ENCODE peak calls at places on chromosomes 2 and 18, in six cellular contexts. Z is Peyer's patch; K is cardiac muscle cell; L is IMR-90; M is heart left ventricle; E is CD8-positive, alpha-beta T cell. P is an unnamed sample. For H3K9me3, the result is how much of the 10 kb centered on the place peaks cover.

GRCh38 chr2:660477-661214 is 16.6 kb downstream of the TMEM18 start:
- DNase-seq in Z (no peak), K (peak), L (no peak), M (no peak), E (no peak), P (no peak)

GRCh38 chr2:11749646-11750349 is 3.4 kb downstream of the LPIN1 start:
- DNase-seq in Z (peak), K (no peak), L (peak), M (no peak), E (no peak), P (no peak)

GRCh38 chr18:48605408-48605845 is 66.6 kb downstream of the CTIF start:
- DNase-seq in Z (no peak), K (peak), L (peak), M (no peak), E (no peak), P (no peak)

GRCh38 chr2:47510745-47511144 is 107.8 kb downstream of the MSH2 start:
- DNase-seq in Z (no peak), K (no peak), L (no peak), M (no peak), E (no peak), P (no peak)

GRCh38 chr2:229731916-229732315 is 17.6 kb upstream of the DNER start:
- DNase-seq in Z (no peak), K (no peak), L (peak), M (no peak), E (no peak), P (no peak)

GRCh38 chr18:56257215-56257614 is 381.2 kb downstream of the TXNL1 start:
- DNase-seq in Z (no peak), K (no peak), L (peak), M (no peak), E (no peak), P (no peak)

GRCh38 chr2:36482576-36483214 is 115.3 kb downstream of the FEZ2 start:
- DNase-seq in Z (no peak), K (peak), L (peak), M (no peak), E (no peak), P (no peak)

GRCh38 chr2:196234672-196235071 is 63.3 kb upstream of the STK17B start:
- DNase-seq in Z (no peak), K (no peak), L (peak), M (no peak), E (peak), P (no peak)

GRCh38 chr2:46848446-46848845 is 67.2 kb downstream of the MCFD2 start:
- DNase-seq in Z (no peak), K (no peak), L (no peak), M (no peak), E (no peak), P (no peak)

GRCh38 chr2:72755647-72756423 is 70.0 kb downstream of the EXOC6B start:
- DNase-seq in Z (no peak), K (peak), L (peak), M (no peak), E (no peak), P (no peak)

GRCh38 chr2:131115752-131116151 is 10.6 kb downstream of the PLEKHB2 start:
- DNase-seq in Z (no peak), K (no peak), L (no peak), M (no peak), E (no peak), P (no peak)

GRCh38 chr2:141439524-141439923 is 691.3 kb downstream of the LRP1B start:
- DNase-seq in Z (no peak), K (no peak), L (no peak), M (no peak), E (no peak), P (no peak)

GRCh38 chr2:106091219-106091618 is 102.9 kb downstream of the UXS1 start:
- DNase-seq in Z (no peak), K (no peak), L (no peak), M (no peak), E (no peak), P (no peak)

GRCh38 chr18:36315736-36316135 is 18.2 kb downstream of the FHOD3 start:
- DNase-seq in Z (no peak), K (no peak), L (peak), M (no peak), E (no peak), P (no peak)

GRCh38 chr2:113341191-113341590 is 62.5 kb upstream of the PAX8 start:
- DNase-seq in Z (no peak), K (no peak), L (no peak), M (no peak), E (no peak), P (no peak)

GRCh38 chr18:79405781-79406575 is 10.2 kb downstream of the NFATC1 start:
- DNase-seq in Z (peak), K (no peak), L (no peak), M (peak), E (peak), P (peak)

GRCh38 chr2:14633031-14633430 is 514 bp downstream of the LRATD1 start:
- DNase-seq in Z (peak), K (no peak), L (no peak), M (no peak), E (no peak), P (no peak)

GRCh38 chr2:79393806-79394484 is 118.9 kb upstream of the CTNNA2 start:
- DNase-seq in Z (no peak), K (peak), L (no peak), M (peak), E (no peak), P (no peak)

GRCh38 chr18:49813071-49813320 is 337 bp downstream of the ACAA2 start:
- DNase-seq in Z (peak), K (peak), L (peak), M (peak), E (no peak), P (no peak)

GRCh38 chr2:109368798-109369197 is 239.8 kb downstream of the SH3RF3 start:
- DNase-seq in Z (peak), K (no peak), L (no peak), M (peak), E (no peak), P (no peak)
- H3K9me3 ChIP-seq in Z (under half), K (under half), L (under half), M (under half), E (under half), P (under half)

GRCh38 chr18:64332851-64333250 is 184.0 kb upstream of the LINC00305 start:
- DNase-seq in Z (no peak), K (peak), L (no peak), M (no peak), E (no peak), P (no peak)
- H3K9me3 ChIP-seq in Z (under half), K (under half), L (under half), M (under half), E (under half), P (under half)

DNA sequence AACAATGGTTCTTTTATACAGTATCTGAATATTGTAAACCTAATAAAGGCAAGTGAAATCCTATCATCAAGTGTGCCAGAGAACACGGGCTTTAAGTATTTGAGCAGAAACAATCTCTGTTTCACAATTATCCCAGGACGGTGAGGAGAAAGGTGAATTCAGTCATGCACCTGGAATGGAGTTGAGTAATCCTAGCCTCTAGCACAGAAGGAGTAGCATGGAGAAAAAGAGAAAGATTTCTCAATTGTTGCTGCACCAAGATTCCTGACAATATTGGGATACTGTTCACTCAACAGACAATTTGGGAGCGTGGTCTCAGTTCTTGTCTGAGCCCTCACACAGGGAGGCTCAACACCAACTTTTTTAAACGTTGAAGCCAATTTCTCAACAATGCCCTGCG is 510.6 kb downstream of the SOX11 start:
- DNase-seq in Z (no peak), K (no peak), L (no peak), M (no peak), E (no peak), P (no peak)
- H3K9me3 ChIP-seq in Z (under half), K (under half), L (under half), M (under half), E (under half), P (under half)

DNA sequence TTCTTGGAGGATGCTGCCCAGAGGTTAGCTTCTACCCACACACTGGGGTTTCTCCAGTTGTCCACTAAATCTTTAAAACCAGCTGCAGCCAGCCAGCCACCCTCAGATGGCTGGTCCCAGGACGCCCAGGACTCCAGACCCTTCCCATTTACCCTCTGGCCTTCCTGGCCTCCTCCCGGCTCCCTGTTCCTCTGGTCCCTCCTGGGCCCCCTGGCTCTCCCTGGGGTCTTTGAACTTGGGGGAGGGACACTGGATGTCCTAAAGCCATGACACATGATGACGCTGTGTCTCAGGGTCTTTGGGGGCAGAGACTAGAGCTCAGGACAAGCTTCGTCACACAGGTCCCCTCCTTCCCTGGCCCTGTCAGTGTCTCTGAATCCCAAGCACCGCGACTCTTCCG is 201.1 kb upstream of the HDAC4 start:
- DNase-seq in Z (peak), K (no peak), L (no peak), M (no peak), E (no peak), P (no peak)
- H3K9me3 ChIP-seq in Z (under half), K (under half), L (under half), M (under half), E (under half), P (under half)

DNA sequence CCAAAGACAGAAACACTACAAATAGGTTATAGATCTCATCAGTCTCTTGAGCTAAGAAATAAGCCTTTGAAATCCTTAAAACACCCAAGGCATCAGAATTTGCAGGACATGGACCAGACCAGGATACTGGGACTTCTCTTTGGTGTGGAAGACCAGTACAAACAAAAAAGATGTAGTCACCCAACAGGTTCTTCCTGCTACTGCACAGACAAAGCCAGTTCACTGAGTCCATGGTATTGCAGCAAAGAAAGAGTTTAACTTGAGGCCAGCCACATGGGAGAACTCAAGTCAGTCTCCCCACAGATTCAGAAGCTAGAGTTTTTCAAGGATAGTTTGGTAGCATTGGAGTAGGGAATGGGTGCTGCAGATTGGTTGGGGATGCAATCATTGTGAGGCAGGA is 169.6 kb upstream of the NDUFV2 start:
- DNase-seq in Z (no peak), K (no peak), L (no peak), M (no peak), E (no peak), P (no peak)
- H3K9me3 ChIP-seq in Z (under half), K (under half), L (under half), M (under half), E (under half), P (under half)

DNA sequence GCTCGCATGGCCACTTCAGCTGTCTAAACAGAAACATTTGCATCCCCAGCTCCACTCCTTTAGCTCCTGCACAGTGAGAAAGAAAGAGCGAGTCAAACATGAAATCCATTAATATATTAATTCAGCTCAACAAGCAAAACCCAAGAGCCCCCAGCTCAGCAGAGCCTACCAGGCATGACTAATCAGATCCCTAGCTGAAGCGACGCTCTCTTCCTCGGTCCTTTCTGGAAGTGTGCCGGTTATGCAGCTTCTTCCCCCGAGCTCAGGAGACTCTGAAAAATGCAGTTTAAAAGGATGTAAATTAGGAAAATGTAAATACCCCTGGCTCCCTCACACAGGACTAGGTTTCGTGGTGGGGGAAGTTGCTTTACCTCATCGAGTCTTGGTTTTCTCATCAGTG is 221.5 kb downstream of the ANKRD30B start:
- DNase-seq in Z (no peak), K (no peak), L (no peak), M (no peak), E (no peak), P (no peak)
- H3K9me3 ChIP-seq in Z (under half), K (under half), L (under half), M (under half), E (under half), P (under half)

P was measured in T-helper 17 cell.